ENCODE peak calls at places on chromosome 2, in seven cellular contexts. H is K562, B is GM12878, Z is HCT116, V is endothelial cell of umbilical vein, T is H1, C is HepG2. P is an unnamed sample.
A peak's percentile ranks its signal among the peaks of the same experiment; 100 is the strongest.

GRCh38 chr2:190123956-190124355 is 61.4 kb upstream of the MSTN start:
- DNase-seq in H (no peak), B (no peak), Z (no peak), V (no peak), T (no peak), C (no peak), P (no peak)

GRCh38 chr2:30185175-30185574 is 38.4 kb downstream of the YPEL5 start:
- DNase-seq in H (no peak), B (no peak), Z (no peak), V (no peak), T (no peak), C (peak; percentile 43), P (no peak)

GRCh38 chr2:186068154-186068826 is 329.7 kb downstream of the FSIP2 start:
- DNase-seq in H (no peak), B (no peak), Z (no peak), V (no peak), T (no peak), C (peak; percentile 39), P (no peak)

GRCh38 chr2:71943238-71944182 is 204.2 kb downstream of the CYP26B1 start:
- DNase-seq in H (no peak), B (no peak), Z (no peak), V (no peak), T (peak; percentile 43), C (no peak), P (no peak)

GRCh38 chr2:113257511-113258264 is 21.0 kb downstream of the PAX8 start:
- DNase-seq in H (no peak), B (no peak), Z (no peak), V (no peak), T (no peak), C (no peak), P (no peak)

GRCh38 chr2:120771111-120771555 is 35.5 kb downstream of the GLI2 start:
- DNase-seq in H (no peak), B (no peak), Z (peak; percentile 61), V (no peak), T (no peak), C (no peak), P (no peak)

GRCh38 chr2:137838255-137839092 is 125.8 kb upstream of the HNMT start:
- DNase-seq in H (peak; percentile 68), B (no peak), Z (peak; percentile 29), V (peak; percentile 50), T (no peak), C (peak; percentile 58), P (peak; percentile 76)

GRCh38 chr2:5980351-5981054 is 288.3 kb downstream of the SOX11 start:
- DNase-seq in H (no peak), B (no peak), Z (no peak), V (no peak), T (no peak), C (no peak), P (no peak)

GRCh38 chr2:101704046-101704466 is 6.5 kb downstream of the MAP4K4 start:
- DNase-seq in H (no peak), B (no peak), Z (no peak), V (peak; percentile 52), T (no peak), C (no peak), P (no peak)

GRCh38 chr2:210528716-210529115 is 27.7 kb upstream of the CPS1 start:
- DNase-seq in H (no peak), B (no peak), Z (no peak), V (no peak), T (no peak), C (no peak), P (no peak)

GRCh38 chr2:197229509-197230458 is 80.8 kb downstream of the ANKRD44 start:
- DNase-seq in H (no peak), B (no peak), Z (no peak), V (no peak), T (no peak), C (no peak), P (no peak)

GRCh38 chr2:238238311-238238765 is 1.5 kb downstream of the HES6 start:
- DNase-seq in H (no peak), B (no peak), Z (no peak), V (no peak), T (no peak), C (no peak), P (no peak)

GRCh38 chr2:238235331-238235732 is 4.5 kb downstream of the HES6 start:
- DNase-seq in H (no peak), B (no peak), Z (no peak), V (no peak), T (no peak), C (no peak), P (no peak)

GRCh38 chr2:238235856-238236255 is 4.0 kb downstream of the HES6 start:
- DNase-seq in H (no peak), B (no peak), Z (no peak), V (no peak), T (no peak), C (no peak), P (no peak)

GRCh38 chr2:238237441-238237840 is 2.4 kb downstream of the HES6 start:
- DNase-seq in H (no peak), B (no peak), Z (no peak), V (no peak), T (no peak), C (no peak), P (no peak)

DNA sequence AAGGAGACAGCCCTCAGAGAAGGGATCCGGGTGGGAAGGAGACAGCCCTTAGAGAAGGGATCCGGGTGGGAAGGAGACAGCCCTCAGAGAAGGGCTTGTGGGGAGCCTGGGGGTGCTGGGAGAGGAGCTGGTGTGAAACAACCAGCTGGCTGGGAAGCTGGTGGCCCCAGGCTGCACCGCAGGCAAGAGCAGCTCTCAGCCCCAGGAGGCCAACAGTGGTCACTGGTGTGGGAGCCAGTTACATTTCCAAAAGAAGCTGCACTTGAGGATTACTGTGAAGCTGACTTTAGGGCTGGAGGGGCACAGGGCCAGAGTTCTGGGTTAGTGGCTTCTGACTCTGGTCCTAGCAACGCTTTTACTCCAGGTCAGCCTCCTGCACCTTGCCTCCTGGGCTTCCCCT is 3.3 kb downstream of the HES6 start:
- DNase-seq in H (no peak), B (no peak), Z (no peak), V (no peak), T (no peak), C (no peak), P (no peak)
- H3K27me3 ChIP-seq in H (no peaks in the 10 kb centered on the region), B (no peaks in the 10 kb centered on the region), Z (no peaks in the 10 kb centered on the region), V (peaks cover 13% of the 10 kb centered on the region), T (peaks cover 46% of the 10 kb centered on the region), C (no peaks in the 10 kb centered on the region), P (peaks cover 51% of the 10 kb centered on the region)

DNA sequence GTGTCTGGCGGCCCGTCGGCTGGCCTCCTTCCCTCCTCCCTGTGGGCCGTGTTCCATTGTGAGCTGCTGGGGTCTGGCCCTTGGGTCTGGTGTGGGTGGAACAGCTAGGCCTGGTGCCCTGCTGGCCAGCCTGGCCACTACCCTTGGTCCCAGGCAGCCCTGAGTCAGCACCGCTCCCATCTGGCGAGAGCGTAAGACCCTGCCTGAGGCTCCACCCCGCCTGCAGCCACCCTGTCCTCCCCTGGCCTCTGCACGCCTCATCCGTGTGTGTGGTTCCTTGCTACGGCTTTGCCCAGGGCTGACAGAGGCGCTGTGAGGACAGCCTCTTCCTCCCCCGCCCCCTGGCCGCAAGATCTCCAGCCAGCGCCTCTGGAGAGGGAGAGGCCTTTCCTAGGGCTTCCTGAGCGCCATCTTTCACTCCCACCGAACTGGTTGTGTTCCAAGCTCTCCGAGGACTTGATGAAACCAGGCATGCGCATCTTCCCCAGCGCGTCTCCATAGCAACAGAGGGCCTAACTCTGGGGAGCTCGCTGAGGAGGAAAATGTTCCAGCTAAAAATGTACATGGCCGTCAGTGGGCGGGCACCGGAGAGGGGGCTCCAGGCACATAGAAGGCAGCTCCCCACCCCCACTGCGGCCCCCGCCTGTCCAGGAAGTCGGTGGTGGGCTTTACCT is 83.0 kb downstream of the STPG4 start:
- DNase-seq in H (no peak), B (no peak), Z (no peak), V (no peak), T (no peak), C (no peak), P (peak; percentile 70)
- TF ChIP-seq POLR2AphosphoS5 in H (no peak), B (no peak), Z (no peak), V (no peak), T (no peak), C (no peak), P (no peak)

GRCh38 chr2:44953686-44953976 is 12.1 kb downstream of the SIX3 start:
- DNase-seq in H (no peak), B (no peak), Z (no peak), V (no peak), T (no peak), C (no peak), P (no peak)

GRCh38 chr2:44955593-44956449 is 14.3 kb downstream of the SIX3 start:
- DNase-seq in H (peak; percentile 78), B (no peak), Z (peak; percentile 46), V (peak; percentile 60), T (peak; percentile 98), C (peak; percentile 50), P (peak; percentile 91)

GRCh38 chr2:44952806-44953685 is 11.5 kb downstream of the SIX3 start:
- DNase-seq in H (no peak), B (no peak), Z (no peak), V (peak; percentile 23), T (no peak), C (no peak), P (peak; percentile 57)

GRCh38 chr2:44954902-44955592 is 13.5 kb downstream of the SIX3 start:
- DNase-seq in H (no peak), B (no peak), Z (no peak), V (no peak), T (no peak), C (no peak), P (no peak)

DNA sequence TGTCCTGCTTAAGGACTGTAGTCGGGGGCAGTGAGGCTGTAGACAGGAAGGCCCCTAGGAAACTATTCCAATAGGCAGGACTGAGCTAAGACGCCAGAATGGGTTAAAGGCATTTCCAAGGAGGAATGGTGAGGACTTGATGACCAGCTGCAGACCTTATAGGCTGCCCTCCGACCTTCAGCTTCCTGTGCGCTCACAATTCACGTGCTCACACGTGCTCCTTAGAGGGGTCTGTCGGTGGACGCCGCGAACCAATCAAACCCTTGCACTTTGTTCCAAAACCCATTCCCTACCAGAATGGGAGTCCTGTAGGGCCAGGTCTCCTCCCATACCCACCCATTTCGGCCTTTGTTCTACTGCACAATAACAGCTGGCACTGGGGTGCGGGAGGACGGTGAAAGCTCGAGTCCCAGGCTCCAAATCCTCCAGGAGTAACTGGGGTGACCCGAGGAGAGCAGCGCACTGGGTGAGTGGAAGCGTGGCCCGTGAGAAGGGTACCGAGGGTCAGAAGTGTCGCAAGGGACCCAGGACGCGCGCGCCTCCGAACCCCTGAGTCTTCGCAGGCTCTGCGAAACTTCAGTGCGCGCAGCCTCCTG is 12.9 kb downstream of the SIX3 start:
- DNase-seq in H (no peak), B (no peak), Z (no peak), V (no peak), T (no peak), C (no peak), P (peak; percentile 54)
- TF ChIP-seq EZH2 in H (no peak), B (no peak), Z (no peak), V (no peak), T (no peak), C (no peak), P (no peak)

DNA sequence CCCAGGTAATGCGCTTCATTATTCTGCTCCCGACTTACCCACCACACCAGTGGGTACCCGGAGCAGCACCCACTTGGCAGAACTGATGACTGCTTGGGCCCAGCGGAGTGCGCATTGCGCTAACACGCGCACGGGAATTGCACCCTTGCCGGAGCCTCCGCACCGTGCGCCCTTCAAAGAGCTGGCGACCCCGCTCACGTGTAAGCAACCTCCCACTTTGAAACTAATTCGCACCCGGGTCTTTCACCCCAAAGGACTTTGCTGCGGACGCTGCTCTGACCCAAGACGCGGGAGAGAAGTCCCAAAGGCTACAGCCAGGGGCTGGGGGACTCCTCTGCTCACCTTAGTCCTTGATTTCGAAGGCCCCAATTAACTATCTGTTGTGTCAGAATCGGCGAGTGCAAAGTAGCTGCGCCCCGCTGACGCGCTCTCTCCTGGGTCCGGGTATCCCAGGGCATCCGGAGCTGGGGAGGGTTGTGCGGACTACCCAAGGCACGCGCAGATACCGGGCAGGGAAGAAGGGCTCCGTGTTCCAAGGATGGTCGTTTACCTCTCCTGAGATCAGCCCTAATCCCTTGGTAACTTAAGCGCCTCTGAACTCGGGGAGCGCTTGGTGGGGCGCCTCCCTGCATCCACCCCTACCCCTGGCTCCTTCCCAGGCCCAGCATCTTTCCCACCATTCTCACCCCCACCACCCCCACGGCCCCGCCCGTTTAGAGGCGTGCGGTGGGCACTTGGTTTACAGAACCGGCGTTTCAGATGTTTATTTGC is 13.1 kb upstream of the SATB2 start:
- DNase-seq in H (no peak), B (no peak), Z (no peak), V (no peak), T (peak; percentile 75), C (no peak), P (peak; percentile 41)
- H3K27me3 ChIP-seq in H (no peaks in the 10 kb centered on the region), B (peaks cover 17% of the 10 kb centered on the region), Z (no peaks in the 10 kb centered on the region), V (peaks cover 71% of the 10 kb centered on the region), T (peaks cover 67% of the 10 kb centered on the region), C (peaks cover 92% of the 10 kb centered on the region), P (peaks cover 90% of the 10 kb centered on the region)

P was measured in GM23338.